ENCODE peak calls at places on chromosomes 3 and 15, in six cellular contexts. One of them, this sample, is unnamed.

GRCh38 chr3:10845240-10845761 is 29.3 kb downstream of the SLC6A11 start:
- DNase-seq in GM18507: no peak
- DNase-seq in RKO: no peak
- DNase-seq in CD8-positive, alpha-beta T cell: no peak
- DNase-seq in HS-27A: no peak
- DNase-seq in AG04450: no peak
- DNase-seq in this sample: no peak

GRCh38 chr3:152298393-152299242 is 29.9 kb downstream of the MBNL1 start:
- DNase-seq in CD8-positive, alpha-beta T cell: peak
- DNase-seq in RKO: no peak
- DNase-seq in AG04450: peak
- DNase-seq in GM18507: peak
- DNase-seq in HS-27A: peak
- DNase-seq in this sample: peak

GRCh38 chr15:78302579-78302978 is 3.2 kb upstream of the SKIC8 start:
- DNase-seq in CD8-positive, alpha-beta T cell: no peak
- DNase-seq in AG04450: peak
- DNase-seq in RKO: peak
- DNase-seq in GM18507: no peak
- DNase-seq in HS-27A: peak
- DNase-seq in this sample: peak

GRCh38 chr3:128217702-128218475 is 64.6 kb downstream of the EEFSEC start:
- DNase-seq in RKO: no peak
- DNase-seq in AG04450: peak
- DNase-seq in GM18507: no peak
- DNase-seq in HS-27A: no peak
- DNase-seq in CD8-positive, alpha-beta T cell: no peak
- DNase-seq in this sample: no peak

GRCh38 chr15:97177135-97177704 is 783.3 kb upstream of the ARRDC4 start:
- DNase-seq in HS-27A: no peak
- DNase-seq in RKO: no peak
- DNase-seq in CD8-positive, alpha-beta T cell: no peak
- DNase-seq in AG04450: no peak
- DNase-seq in GM18507: no peak
- DNase-seq in this sample: no peak

GRCh38 chr3:169662215-169663070 is 1.1 kb downstream of the MECOM start:
- DNase-seq in AG04450: no peak
- DNase-seq in HS-27A: no peak
- DNase-seq in RKO: peak
- DNase-seq in GM18507: no peak
- DNase-seq in CD8-positive, alpha-beta T cell: no peak
- DNase-seq in this sample: peak

GRCh38 chr15:70863450-70864218 is 9.7 kb upstream of the LARP6 start:
- DNase-seq in RKO: peak
- DNase-seq in GM18507: no peak
- DNase-seq in HS-27A: peak
- DNase-seq in AG04450: no peak
- DNase-seq in CD8-positive, alpha-beta T cell: no peak
- DNase-seq in this sample: peak

GRCh38 chr15:79897380-79897678 is 515 bp upstream of the MTHFS start:
- DNase-seq in AG04450: no peak
- DNase-seq in RKO: no peak
- DNase-seq in CD8-positive, alpha-beta T cell: no peak
- DNase-seq in GM18507: no peak
- DNase-seq in HS-27A: no peak
- DNase-seq in this sample: no peak

GRCh38 chr3:140359198-140359995 is 318.5 kb upstream of the TRIM42 start:
- DNase-seq in HS-27A: no peak
- DNase-seq in RKO: no peak
- DNase-seq in GM18507: no peak
- DNase-seq in CD8-positive, alpha-beta T cell: no peak
- DNase-seq in AG04450: no peak
- DNase-seq in this sample: no peak

GRCh38 chr15:58839485-58839884 is 68.4 kb downstream of the MINDY2 start:
- DNase-seq in GM18507: no peak
- DNase-seq in AG04450: no peak
- DNase-seq in CD8-positive, alpha-beta T cell: no peak
- DNase-seq in RKO: peak
- DNase-seq in HS-27A: no peak
- DNase-seq in this sample: no peak

GRCh38 chr3:157669403-157669802 is 166.2 kb upstream of the VEPH1 start:
- DNase-seq in AG04450: no peak
- DNase-seq in HS-27A: peak
- DNase-seq in RKO: peak
- DNase-seq in CD8-positive, alpha-beta T cell: no peak
- DNase-seq in GM18507: no peak
- DNase-seq in this sample: peak

GRCh38 chr3:57958642-57959406 is 49.4 kb upstream of the FLNB start:
- DNase-seq in AG04450: no peak
- DNase-seq in RKO: no peak
- DNase-seq in GM18507: no peak
- DNase-seq in CD8-positive, alpha-beta T cell: no peak
- DNase-seq in HS-27A: no peak
- DNase-seq in this sample: peak

GRCh38 chr3:146511402-146512134 is 32.8 kb downstream of the PLSCR1 start:
- DNase-seq in CD8-positive, alpha-beta T cell: no peak
- DNase-seq in AG04450: no peak
- DNase-seq in HS-27A: no peak
- DNase-seq in GM18507: no peak
- DNase-seq in RKO: no peak
- DNase-seq in this sample: no peak

GRCh38 chr3:177679568-177680441 is 482.5 kb upstream of the TBL1XR1 start:
- DNase-seq in CD8-positive, alpha-beta T cell: peak
- DNase-seq in AG04450: no peak
- DNase-seq in GM18507: no peak
- DNase-seq in RKO: no peak
- DNase-seq in HS-27A: no peak
- DNase-seq in this sample: peak

GRCh38 chr3:35665390-35666055 is 26.2 kb downstream of the ARPP21 start:
- DNase-seq in AG04450: no peak
- DNase-seq in GM18507: no peak
- DNase-seq in RKO: no peak
- DNase-seq in HS-27A: no peak
- DNase-seq in CD8-positive, alpha-beta T cell: no peak
- DNase-seq in this sample: peak

This sample was measured in myocyte.